ENCODE peak calls at places on chromosome 12, in eight cellular contexts. One of them, this sample, is unnamed.

GRCh38 chr12:30753761-30754382 is 879 bp downstream of the CAPRIN2 start:
- DNase-seq in uterus: no peak
- DNase-seq in left ventricle myocardium inferior: no peak
- DNase-seq in non-pigmented ciliary epithelial cell: no peak
- DNase-seq in globus pallidus: peak
- DNase-seq in T follicular helper cell: no peak
- DNase-seq in heart left ventricle: no peak
- DNase-seq in activated T-cell treated with anti-CD3 and anti-CD28 coated beads, Interleukin-2, amount 50 U/mL, for 72 hours: no peak
- DNase-seq in this sample: no peak

GRCh38 chr12:104454997-104455396 is 1.8 kb upstream of the CHST11 start:
- DNase-seq in uterus: no peak
- DNase-seq in non-pigmented ciliary epithelial cell: no peak
- DNase-seq in globus pallidus: no peak
- DNase-seq in heart left ventricle: no peak
- DNase-seq in left ventricle myocardium inferior: no peak
- DNase-seq in activated T-cell treated with anti-CD3 and anti-CD28 coated beads, Interleukin-2, amount 50 U/mL, for 72 hours: no peak
- DNase-seq in T follicular helper cell: no peak
- DNase-seq in this sample: no peak

GRCh38 chr12:4700621-4701026 is 19.6 kb upstream of the GALNT8 start:
- DNase-seq in heart left ventricle: peak
- DNase-seq in T follicular helper cell: no peak
- DNase-seq in globus pallidus: peak
- DNase-seq in left ventricle myocardium inferior: peak
- DNase-seq in non-pigmented ciliary epithelial cell: no peak
- DNase-seq in activated T-cell treated with anti-CD3 and anti-CD28 coated beads, Interleukin-2, amount 50 U/mL, for 72 hours: no peak
- DNase-seq in uterus: peak
- DNase-seq in this sample: no peak

GRCh38 chr12:38149395-38150073 is 167.0 kb upstream of the ALG10B start:
- DNase-seq in uterus: no peak
- DNase-seq in activated T-cell treated with anti-CD3 and anti-CD28 coated beads, Interleukin-2, amount 50 U/mL, for 72 hours: no peak
- DNase-seq in globus pallidus: no peak
- DNase-seq in left ventricle myocardium inferior: no peak
- DNase-seq in non-pigmented ciliary epithelial cell: no peak
- DNase-seq in heart left ventricle: no peak
- DNase-seq in T follicular helper cell: no peak
- DNase-seq in this sample: no peak

GRCh38 chr12:90490355-90490754 is 464.6 kb downstream of the CCER1 start:
- DNase-seq in globus pallidus: no peak
- DNase-seq in heart left ventricle: no peak
- DNase-seq in non-pigmented ciliary epithelial cell: no peak
- DNase-seq in activated T-cell treated with anti-CD3 and anti-CD28 coated beads, Interleukin-2, amount 50 U/mL, for 72 hours: no peak
- DNase-seq in left ventricle myocardium inferior: no peak
- DNase-seq in uterus: no peak
- DNase-seq in T follicular helper cell: no peak
- DNase-seq in this sample: no peak

GRCh38 chr12:75981773-75982564 is 49.6 kb downstream of the PHLDA1 start:
- DNase-seq in globus pallidus: no peak
- DNase-seq in activated T-cell treated with anti-CD3 and anti-CD28 coated beads, Interleukin-2, amount 50 U/mL, for 72 hours: no peak
- DNase-seq in T follicular helper cell: no peak
- DNase-seq in heart left ventricle: peak
- DNase-seq in uterus: no peak
- DNase-seq in left ventricle myocardium inferior: peak
- DNase-seq in non-pigmented ciliary epithelial cell: no peak
- DNase-seq in this sample: no peak

GRCh38 chr12:120680165-120680738 is 6.7 kb upstream of the MLEC start:
- DNase-seq in heart left ventricle: no peak
- DNase-seq in activated T-cell treated with anti-CD3 and anti-CD28 coated beads, Interleukin-2, amount 50 U/mL, for 72 hours: no peak
- DNase-seq in non-pigmented ciliary epithelial cell: no peak
- DNase-seq in T follicular helper cell: no peak
- DNase-seq in globus pallidus: no peak
- DNase-seq in uterus: no peak
- DNase-seq in left ventricle myocardium inferior: no peak
- DNase-seq in this sample: no peak

GRCh38 chr12:14771651-14772137 is 31.6 kb downstream of the WBP11 start:
- DNase-seq in left ventricle myocardium inferior: no peak
- DNase-seq in T follicular helper cell: peak
- DNase-seq in non-pigmented ciliary epithelial cell: no peak
- DNase-seq in activated T-cell treated with anti-CD3 and anti-CD28 coated beads, Interleukin-2, amount 50 U/mL, for 72 hours: no peak
- DNase-seq in uterus: no peak
- DNase-seq in globus pallidus: no peak
- DNase-seq in heart left ventricle: no peak
- DNase-seq in this sample: no peak

GRCh38 chr12:118103231-118103600 is 595 bp downstream of the VSIG10 start:
- DNase-seq in non-pigmented ciliary epithelial cell: no peak
- DNase-seq in T follicular helper cell: no peak
- DNase-seq in globus pallidus: no peak
- DNase-seq in heart left ventricle: peak
- DNase-seq in left ventricle myocardium inferior: no peak
- DNase-seq in activated T-cell treated with anti-CD3 and anti-CD28 coated beads, Interleukin-2, amount 50 U/mL, for 72 hours: peak
- DNase-seq in uterus: no peak
- DNase-seq in this sample: no peak